ENCODE peak calls at places on chromosomes 11 and 22, in four cellular contexts. G is A549, X is heart left ventricle, Z is esophagus muscularis mucosa. R is an unnamed sample.

GRCh38 chr11:76654310-76654851 is 16.2 kb downstream of the LRRC32 start:
- DNase-seq in G (no peak), X (peak), Z (no peak), R (no peak)

GRCh38 chr22:23418159-23418788 is 161.8 kb downstream of the IGLL1 start:
- DNase-seq in G (no peak), X (no peak), Z (no peak), R (no peak)

GRCh38 chr11:64603411-64604110 is 12.5 kb downstream of the SLC22A12 start:
- DNase-seq in G (no peak), X (no peak), Z (no peak), R (no peak)

GRCh38 chr11:33620423-33621120 is 80.1 kb downstream of the C11orf91 start:
- DNase-seq in G (no peak), X (no peak), Z (no peak), R (no peak)

GRCh38 chr22:29152381-29153138 is 53.1 kb upstream of the EMID1 start:
- DNase-seq in G (no peak), X (no peak), Z (no peak), R (no peak)

GRCh38 chr11:8032122-8032521 is 45.0 kb downstream of the EIF3F start:
- DNase-seq in G (no peak), X (no peak), Z (no peak), R (no peak)

GRCh38 chr11:75946531-75947530 is 131.8 kb downstream of the UVRAG start:
- DNase-seq in G (no peak), X (peak), Z (no peak), R (peak)

GRCh38 chr11:83249972-83250593 is 36.1 kb downstream of the CCDC90B start:
- DNase-seq in G (peak), X (no peak), Z (no peak), R (no peak)

GRCh38 chr11:34313099-34313517 is 44.7 kb downstream of the ABTB2 start:
- DNase-seq in G (no peak), X (peak), Z (no peak), R (no peak)

GRCh38 chr11:87778341-87778740 is 396.9 kb downstream of the RAB38 start:
- DNase-seq in G (no peak), X (no peak), Z (no peak), R (no peak)

GRCh38 chr11:128302425-128303186 is 284.8 kb downstream of the ETS1 start:
- DNase-seq in G (no peak), X (no peak), Z (no peak), R (no peak)

GRCh38 chr11:107468596-107468995 is 11.0 kb upstream of the CWF19L2 start:
- DNase-seq in G (peak), X (no peak), Z (no peak), R (no peak)

GRCh38 chr11:35721576-35722341 is 59.2 kb downstream of the TRIM44 start:
- DNase-seq in G (no peak), X (no peak), Z (no peak), R (no peak)

GRCh38 chr11:120169981-120170698 is 32.2 kb upstream of the TRIM29 start:
- DNase-seq in G (no peak), X (no peak), Z (peak), R (no peak)

GRCh38 chr11:86670179-86670578 is 2.2 kb downstream of the ME3 start:
- DNase-seq in G (no peak), X (no peak), Z (no peak), R (peak)

GRCh38 chr11:65043881-65044501 is 3.0 kb downstream of the SAC3D1 start:
- DNase-seq in G (no peak), X (peak), Z (no peak), R (no peak)

GRCh38 chr11:92653448-92653847 is 316.0 kb upstream of the MTNR1B start:
- DNase-seq in G (no peak), X (no peak), Z (no peak), R (no peak)

GRCh38 chr11:96294289-96294688 is 48.7 kb downstream of the MAML2 start:
- DNase-seq in G (no peak), X (no peak), Z (no peak), R (no peak)

GRCh38 chr11:14190992-14191773 is 167.8 kb downstream of the RRAS2 start:
- DNase-seq in G (no peak), X (no peak), Z (peak), R (no peak)

GRCh38 chr11:34652191-34652958 is 31.5 kb downstream of the EHF start:
- DNase-seq in G (no peak), X (no peak), Z (no peak), R (no peak)

GRCh38 chr11:59144579-59145345 is 2.1 kb downstream of the FAM111A start:
- DNase-seq in G (peak), X (peak), Z (peak), R (no peak)

GRCh38 chr11:95767498-95767897 is 22.1 kb downstream of the FAM76B start:
- DNase-seq in G (peak), X (no peak), Z (no peak), R (no peak)

GRCh38 chr11:6427516-6427915 is 8.6 kb upstream of the APBB1 start:
- DNase-seq in G (no peak), X (no peak), Z (no peak), R (no peak)

GRCh38 chr22:30519842-30520425 is 14.4 kb upstream of the SEC14L4 start:
- DNase-seq in G (no peak), X (no peak), Z (no peak), R (peak)

GRCh38 chr11:115618428-115618827 is 114.2 kb upstream of the CADM1 start:
- DNase-seq in G (no peak), X (no peak), Z (no peak), R (no peak)

GRCh38 chr22:33315954-33316353 is 257.8 kb upstream of the SYN3 start:
- DNase-seq in G (no peak), X (no peak), Z (no peak), R (no peak)

GRCh38 chr11:92867913-92868619 is 101.4 kb upstream of the MTNR1B start:
- DNase-seq in G (no peak), X (no peak), Z (no peak), R (no peak)

GRCh38 chr11:130772266-130773227 is 143.7 kb downstream of the SNX19 start:
- DNase-seq in G (peak), X (no peak), Z (peak), R (no peak)

GRCh38 chr11:106446302-106446701 is 368.8 kb downstream of the AASDHPPT start:
- DNase-seq in G (no peak), X (no peak), Z (no peak), R (no peak)

GRCh38 chr11:132876301-132877071 is 655.8 kb downstream of the OPCML start:
- DNase-seq in G (peak), X (no peak), Z (no peak), R (no peak)

GRCh38 chr11:41319434-41319833 is 140.0 kb downstream of the LRRC4C start:
- DNase-seq in G (no peak), X (no peak), Z (no peak), R (no peak)

GRCh38 chr11:127619946-127620345 is 619.4 kb upstream of the KIRREL3 start:
- DNase-seq in G (no peak), X (no peak), Z (no peak), R (no peak)

GRCh38 chr11:103055174-103055890 is 36.6 kb downstream of the DCUN1D5 start:
- DNase-seq in G (peak), X (no peak), Z (no peak), R (no peak)

GRCh38 chr11:100918551-100919500 is 210.8 kb downstream of the PGR start:
- DNase-seq in G (peak), X (no peak), Z (no peak), R (no peak)

GRCh38 chr22:24413726-24414385 is 13.5 kb upstream of the ADORA2A start:
- DNase-seq in G (no peak), X (no peak), Z (no peak), R (no peak)

GRCh38 chr22:50170453-50171318 is at the start of gene PANX2:
- DNase-seq in G (no peak), X (no peak), Z (no peak), R (no peak)

GRCh38 chr22:33335611-33336279 is 277.6 kb upstream of the SYN3 start:
- DNase-seq in G (peak), X (no peak), Z (no peak), R (no peak)

GRCh38 chr11:111765984-111766833 is at the start of gene PPP2R1B:
- DNase-seq in G (peak), X (peak), Z (peak), R (peak)

DNA sequence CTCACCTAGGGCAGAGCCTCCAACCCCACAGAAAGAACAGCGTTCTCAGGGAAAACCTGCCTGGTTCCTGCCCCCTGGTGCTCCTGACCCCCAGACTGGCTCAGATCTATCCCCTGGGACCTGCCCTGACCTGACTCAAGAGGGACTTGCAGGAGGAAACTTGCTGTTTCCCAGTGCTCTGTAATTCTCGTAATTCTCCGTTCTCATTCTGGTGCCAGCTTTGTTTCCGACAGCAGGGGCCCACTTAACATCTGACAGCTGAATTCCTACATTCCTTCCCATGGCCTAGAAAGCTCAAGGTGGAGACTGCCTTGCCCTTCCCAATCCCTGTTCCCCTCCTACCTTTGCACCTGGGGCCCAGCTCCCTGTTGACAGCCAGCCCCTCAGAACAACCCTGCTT is 12.5 kb upstream of the CSF2RB start:
- DNase-seq in G (no peak), X (no peak), Z (no peak), R (no peak)
- H3K27ac ChIP-seq in G (no peak), X (no peak), Z (peak), R (no peak)

DNA sequence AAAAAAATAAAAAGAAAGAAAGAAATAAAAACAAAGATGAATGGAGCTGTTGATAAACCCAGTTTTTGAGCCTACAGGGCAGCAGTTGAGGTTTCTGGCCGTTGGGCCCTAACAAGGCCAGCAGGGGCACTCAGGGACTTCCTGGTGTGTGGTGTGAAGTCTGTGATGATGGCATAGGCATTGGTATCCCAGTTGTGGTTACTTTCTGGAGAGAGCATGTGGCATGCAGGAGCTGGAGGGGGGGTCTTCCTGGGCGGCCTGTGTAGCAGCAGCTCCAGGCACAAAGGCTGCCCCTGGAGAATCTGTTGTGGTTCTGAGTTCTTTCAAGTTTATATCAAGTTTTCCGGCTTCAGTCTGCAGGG is 2.0 kb upstream of the TXNRD2 start:
- DNase-seq in G (peak), X (no peak), Z (no peak), R (no peak)
- TF ChIP-seq CTCF in G (no peak), X (no peak), Z (no peak), R (peak)

GRCh38 chr11:94581926-94582325 is 14.8 kb downstream of the PIWIL4 start:
- DNase-seq in G (no peak), X (no peak), Z (no peak), R (peak)
- H3K4me3 ChIP-seq in G (no peak), X (no peak), Z (no peak), R (no peak)

GRCh38 chr22:45579306-45579705 is 76.6 kb downstream of the FBLN1 start:
- DNase-seq in G (no peak), X (no peak), Z (no peak), R (no peak)
- H3K27ac ChIP-seq in G (peak), X (no peak), Z (no peak), R (no peak)

DNA sequence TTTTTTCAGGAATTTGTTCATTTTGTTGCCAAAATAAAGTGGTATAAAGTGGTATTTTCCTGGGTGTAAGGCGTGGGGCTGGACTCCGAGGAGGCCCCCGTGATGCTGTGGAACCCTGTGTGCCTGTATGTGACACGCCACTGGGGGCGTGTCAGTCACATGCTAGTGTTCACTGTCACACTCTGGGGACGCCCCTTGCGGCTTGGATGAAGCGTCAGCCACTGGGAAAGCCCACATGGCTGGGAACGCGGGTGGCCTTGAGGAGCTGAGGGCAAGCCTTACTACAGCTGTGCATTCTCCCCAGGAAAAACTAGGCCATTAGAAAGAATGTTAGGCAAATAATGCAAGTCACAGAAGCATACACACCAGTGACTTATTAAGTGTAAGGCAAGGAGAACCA is 77.0 kb upstream of the SLC25A18 start:
- DNase-seq in G (peak), X (no peak), Z (no peak), R (no peak)
- TF ChIP-seq CTCF in G (no peak), X (no peak), Z (no peak), R (no peak)

GRCh38 chr22:26712158-26712557 is 54.8 kb downstream of the MIAT start:
- DNase-seq in G (no peak), X (no peak), Z (no peak), R (no peak)

GRCh38 chr22:26708256-26709009 is 51.0 kb downstream of the MIAT start:
- DNase-seq in G (no peak), X (no peak), Z (no peak), R (no peak)

GRCh38 chr22:26707581-26707980 is 50.2 kb downstream of the MIAT start:
- DNase-seq in G (no peak), X (no peak), Z (no peak), R (no peak)

GRCh38 chr22:26711205-26711958 is 54.0 kb downstream of the MIAT start:
- DNase-seq in G (no peak), X (no peak), Z (no peak), R (no peak)

DNA sequence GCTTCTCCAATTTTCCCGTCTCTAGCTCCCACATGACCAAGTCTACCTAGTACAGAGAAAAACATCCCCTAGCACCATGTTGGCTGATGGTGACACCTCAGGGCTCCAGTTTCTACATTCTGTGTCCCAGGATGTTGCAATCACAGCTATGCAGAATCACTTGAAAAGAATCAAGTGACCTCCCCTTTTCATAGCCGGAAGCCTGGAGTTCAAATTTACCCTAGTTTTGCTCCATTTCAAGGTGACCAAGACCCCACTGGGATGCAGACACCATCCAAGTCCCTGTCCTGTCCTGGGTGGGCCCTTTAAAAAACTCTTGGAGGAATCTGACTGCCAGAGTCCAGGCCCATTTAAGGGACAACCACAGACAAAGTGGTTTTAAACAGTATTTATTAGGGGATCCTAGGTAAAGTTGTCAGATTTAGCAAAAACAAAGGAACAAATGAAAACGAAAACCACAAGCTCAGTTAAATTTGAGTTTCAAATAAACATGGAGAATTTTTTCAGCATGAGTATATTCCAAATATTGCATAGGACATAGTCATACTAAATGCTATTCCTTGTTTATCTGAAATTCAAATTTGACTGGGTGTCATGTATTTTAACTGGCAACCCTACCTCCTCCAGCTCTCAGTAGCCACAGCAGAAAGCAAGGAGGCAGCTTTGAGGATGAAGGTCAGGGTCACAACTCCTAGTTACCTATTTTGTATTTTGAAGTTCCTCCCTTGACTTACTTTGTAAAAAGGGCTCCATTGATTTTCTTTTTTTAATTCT is 52.4 kb downstream of the MIAT start:
- DNase-seq in G (no peak), X (no peak), Z (no peak), R (no peak)
- H3K4me3 ChIP-seq in G (no peak), X (no peak), Z (no peak), R (no peak)

GRCh38 chr11:66080055-66080817 is 10.2 kb downstream of the PACS1 start:
- DNase-seq in G (peak), X (peak), Z (no peak), R (no peak)
- H3K27ac ChIP-seq in G (peak), X (no peak), Z (peak), R (no peak)

GRCh38 chr11:134332189-134332631 is 422 bp downstream of the GLB1L2 start:
- DNase-seq in G (no peak), X (no peak), Z (no peak), R (peak)
- TF ChIP-seq CTCF in G (no peak), X (no peak), Z (no peak), R (peak)

GRCh38 chr11:1796297-1797011 is 32.7 kb upstream of the CTSD start:
- DNase-seq in G (no peak), X (no peak), Z (no peak), R (no peak)

GRCh38 chr11:1791912-1792311 is 28.2 kb upstream of the CTSD start:
- DNase-seq in G (no peak), X (no peak), Z (no peak), R (no peak)

GRCh38 chr11:1797391-1798125 is 33.8 kb upstream of the CTSD start:
- DNase-seq in G (no peak), X (no peak), Z (no peak), R (no peak)

GRCh38 chr11:1792461-1792860 is 28.7 kb upstream of the CTSD start:
- DNase-seq in G (no peak), X (no peak), Z (no peak), R (no peak)

GRCh38 chr11:1793091-1793490 is 29.4 kb upstream of the CTSD start:
- DNase-seq in G (no peak), X (no peak), Z (no peak), R (no peak)
- H3K4me3 ChIP-seq in G (no peak), X (no peak), Z (no peak), R (no peak)

GRCh38 chr11:67367836-67368227 is 5.6 kb downstream of the CLCF1 start:
- DNase-seq in G (no peak), X (no peak), Z (no peak), R (no peak)

GRCh38 chr11:67370351-67371076 is 2.9 kb downstream of the CLCF1 start:
- DNase-seq in G (no peak), X (no peak), Z (no peak), R (no peak)

GRCh38 chr11:67368621-67369020 is 4.8 kb downstream of the CLCF1 start:
- DNase-seq in G (no peak), X (no peak), Z (no peak), R (no peak)

GRCh38 chr11:67369801-67370284 is 3.6 kb downstream of the CLCF1 start:
- DNase-seq in G (no peak), X (no peak), Z (no peak), R (no peak)

GRCh38 chr11:67369275-67369674 is 4.1 kb downstream of the CLCF1 start:
- DNase-seq in G (no peak), X (no peak), Z (no peak), R (no peak)
- H3K27ac ChIP-seq in G (peak), X (no peak), Z (peak), R (no peak)

R was measured in WERI-Rb-1.